ENCODE peak calls at places on chromosomes 12 and 14, in eight cellular contexts. V is omental fat pad, K is progenitor cell of endocrine pancreas, J is WTC11, W is stromal cell of bone marrow, D is HTR-8/SVneo, N is COLO829, O is HepG2. I is an unnamed sample.

GRCh38 chr14:61516957-61517356 is 178.4 kb upstream of the HIF1A start:
- DNase-seq in V (no peak), K (no peak), J (no peak), W (no peak), D (no peak), N (no peak), O (no peak), I (peak)

GRCh38 chr14:73236157-73236556 is 1.1 kb upstream of the PAPLN start:
- DNase-seq in V (no peak), K (no peak), J (no peak), W (no peak), D (no peak), N (no peak), O (no peak), I (no peak)

GRCh38 chr12:129163461-129163860 is 310.2 kb downstream of the GLT1D1 start:
- DNase-seq in V (no peak), K (no peak), J (no peak), W (no peak), D (no peak), N (no peak), O (no peak), I (no peak)

GRCh38 chr14:78162202-78162601 is 8.0 kb upstream of the NRXN3 start:
- DNase-seq in V (no peak), K (no peak), J (no peak), W (no peak), D (no peak), N (no peak), O (no peak), I (no peak)

GRCh38 chr14:20799955-20800544 is 2.6 kb downstream of the RNASE1 start:
- DNase-seq in V (no peak), K (no peak), J (no peak), W (no peak), D (no peak), N (no peak), O (peak), I (peak)

GRCh38 chr12:62903151-62903550 is 31.8 kb downstream of the PPM1H start:
- DNase-seq in V (no peak), K (no peak), J (no peak), W (no peak), D (no peak), N (no peak), O (no peak), I (peak)

GRCh38 chr14:64544607-64545312 is 4.2 kb downstream of the HSPA2 start:
- DNase-seq in V (no peak), K (no peak), J (no peak), W (no peak), D (no peak), N (peak), O (no peak), I (no peak)

GRCh38 chr12:92971869-92972524 is 42.9 kb upstream of the EEA1 start:
- DNase-seq in V (no peak), K (no peak), J (no peak), W (peak), D (no peak), N (no peak), O (no peak), I (no peak)

GRCh38 chr12:4997939-4998338 is 45.7 kb upstream of the KCNA5 start:
- DNase-seq in V (no peak), K (no peak), J (no peak), W (peak), D (peak), N (no peak), O (no peak), I (peak)

GRCh38 chr14:104784846-104785707 is 10.5 kb downstream of the AKT1 start:
- DNase-seq in V (no peak), K (no peak), J (no peak), W (no peak), D (no peak), N (no peak), O (no peak), I (peak)

GRCh38 chr12:81722004-81722403 is 37.1 kb downstream of the PPFIA2 start:
- DNase-seq in V (no peak), K (no peak), J (no peak), W (no peak), D (no peak), N (no peak), O (no peak), I (no peak)

GRCh38 chr12:106170285-106170684 is 31.5 kb upstream of the NUAK1 start:
- DNase-seq in V (no peak), K (no peak), J (no peak), W (peak), D (no peak), N (peak), O (no peak), I (peak)

GRCh38 chr14:77024171-77024627 is 4.3 kb downstream of the IRF2BPL start:
- DNase-seq in V (no peak), K (no peak), J (peak), W (no peak), D (no peak), N (no peak), O (peak), I (peak)

GRCh38 chr12:73612571-73612970 is 925.1 kb upstream of the ATXN7L3B start:
- DNase-seq in V (no peak), K (no peak), J (no peak), W (no peak), D (no peak), N (no peak), O (no peak), I (no peak)

GRCh38 chr12:4383304-4383865 is 3.9 kb upstream of the FGF23 start:
- DNase-seq in V (no peak), K (no peak), J (peak), W (no peak), D (no peak), N (no peak), O (peak), I (no peak)

GRCh38 chr14:86574026-86574777 is 1044.3 kb downstream of the FLRT2 start:
- DNase-seq in V (no peak), K (no peak), J (no peak), W (peak), D (peak), N (peak), O (peak), I (no peak)

GRCh38 chr12:114529956-114530355 is 124.0 kb upstream of the TBX5 start:
- DNase-seq in V (no peak), K (no peak), J (no peak), W (no peak), D (no peak), N (no peak), O (no peak), I (no peak)

GRCh38 chr14:71418591-71419245 is 511.5 kb downstream of the PCNX1 start:
- DNase-seq in V (no peak), K (no peak), J (no peak), W (no peak), D (no peak), N (no peak), O (no peak), I (no peak)

GRCh38 chr14:70018713-70019201 is 139.5 kb downstream of the SMOC1 start:
- DNase-seq in V (no peak), K (no peak), J (no peak), W (peak), D (no peak), N (no peak), O (no peak), I (no peak)

GRCh38 chr12:130954544-130954831 is 781 bp downstream of the ADGRD1 start:
- DNase-seq in V (no peak), K (no peak), J (no peak), W (no peak), D (no peak), N (no peak), O (no peak), I (no peak)

GRCh38 chr14:47678157-47678556 is 2.8 kb upstream of the MDGA2 start:
- DNase-seq in V (no peak), K (no peak), J (no peak), W (no peak), D (no peak), N (no peak), O (peak), I (no peak)

GRCh38 chr12:118417942-118418341 is 41.6 kb downstream of the SUDS3 start:
- DNase-seq in V (no peak), K (no peak), J (no peak), W (no peak), D (no peak), N (no peak), O (no peak), I (no peak)

GRCh38 chr14:105461903-105462302 is 12.7 kb upstream of the CRIP2 start:
- DNase-seq in V (no peak), K (no peak), J (no peak), W (no peak), D (no peak), N (no peak), O (no peak), I (no peak)

GRCh38 chr12:49866859-49867579 is 24.1 kb upstream of the BCDIN3D start:
- DNase-seq in V (peak), K (peak), J (peak), W (peak), D (peak), N (peak), O (peak), I (peak)

GRCh38 chr14:21068521-21069387 is 1.4 kb upstream of the ARHGEF40 start:
- DNase-seq in V (no peak), K (peak), J (peak), W (no peak), D (peak), N (no peak), O (peak), I (peak)

GRCh38 chr12:52847335-52848102 is 1.3 kb downstream of the KRT78 start:
- DNase-seq in V (no peak), K (no peak), J (no peak), W (no peak), D (no peak), N (no peak), O (no peak), I (no peak)